ENCODE peak calls at places on chromosomes 6 and 20, in four cellular contexts. T is heart right ventricle, K is testis, G is body of pancreas. S is an unnamed sample. For H3K4me1, the result is how much of the 10 kb centered on the place peaks cover.

GRCh38 chr20:48832423-48832735 is 4.6 kb upstream of the PREX1 start:
- DNase-seq in T (no peak), G (no peak), K (no peak), S (no peak)

GRCh38 chr6:36615018-36615761 is 21.0 kb downstream of the SRSF3 start:
- DNase-seq in T (no peak), K (peak), G (peak), S (no peak)

GRCh38 chr20:22495789-22496188 is 88.6 kb downstream of the FOXA2 start:
- DNase-seq in G (no peak), K (no peak), T (no peak), S (no peak)

GRCh38 chr6:116073765-116074450 is 13.2 kb upstream of the FRK start:
- DNase-seq in K (no peak), T (no peak), G (no peak), S (no peak)

GRCh38 chr6:97059473-97059872 is 134.9 kb downstream of the KLHL32 start:
- DNase-seq in T (no peak), K (no peak), G (no peak), S (no peak)

GRCh38 chr6:158655569-158656450 is 6.0 kb downstream of the SYTL3 start:
- DNase-seq in K (no peak), G (no peak), T (no peak), S (no peak)

GRCh38 chr6:20197251-20197650 is 15.0 kb downstream of the MBOAT1 start:
- DNase-seq in K (no peak), T (no peak), G (no peak), S (no peak)

GRCh38 chr20:5316188-5317158 is at the start of gene PROKR2:
- DNase-seq in G (no peak), T (no peak), K (peak), S (no peak)

GRCh38 chr6:114007451-114007953 is 36.6 kb upstream of the HDAC2 start:
- DNase-seq in K (no peak), G (no peak), T (no peak), S (no peak)

GRCh38 chr6:150751296-150751695 is 114.2 kb upstream of the MTHFD1L start:
- DNase-seq in G (no peak), K (no peak), T (no peak), S (no peak)

GRCh38 chr20:50048420-50049166 is 64.4 kb downstream of the UBE2V1 start:
- DNase-seq in G (no peak), K (peak), T (no peak), S (no peak)

GRCh38 chr6:74607934-74608333 is 597.9 kb downstream of the COL12A1 start:
- DNase-seq in K (no peak), G (no peak), T (no peak), S (no peak)

DNA sequence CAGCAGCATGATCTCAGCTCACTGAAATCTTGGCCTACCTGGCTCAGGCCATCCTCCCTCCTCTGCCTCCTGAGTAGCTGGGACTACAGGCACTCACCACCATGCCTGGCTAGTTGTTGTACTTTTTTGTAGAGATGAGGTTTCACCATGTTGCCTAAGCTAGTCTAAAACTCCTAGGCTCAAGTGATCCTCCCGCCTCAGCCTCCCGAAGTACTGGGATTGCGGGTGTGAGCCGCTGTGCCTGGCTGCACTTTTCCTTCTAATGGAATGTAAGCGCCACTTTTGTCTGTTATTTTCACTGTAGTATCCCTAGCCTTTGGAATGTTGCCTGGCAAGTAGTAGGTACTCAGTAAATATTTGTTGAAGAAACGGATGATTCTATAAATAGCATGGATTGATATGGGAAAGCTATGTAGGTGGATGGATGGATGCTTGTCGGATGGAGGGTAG is 10.4 kb upstream of the TRIB3 start:
- DNase-seq in K (no peak), T (no peak), G (no peak), S (peak)
- H3K4me1 ChIP-seq in K (under half), T (under half), G (half or more), S (under half)

DNA sequence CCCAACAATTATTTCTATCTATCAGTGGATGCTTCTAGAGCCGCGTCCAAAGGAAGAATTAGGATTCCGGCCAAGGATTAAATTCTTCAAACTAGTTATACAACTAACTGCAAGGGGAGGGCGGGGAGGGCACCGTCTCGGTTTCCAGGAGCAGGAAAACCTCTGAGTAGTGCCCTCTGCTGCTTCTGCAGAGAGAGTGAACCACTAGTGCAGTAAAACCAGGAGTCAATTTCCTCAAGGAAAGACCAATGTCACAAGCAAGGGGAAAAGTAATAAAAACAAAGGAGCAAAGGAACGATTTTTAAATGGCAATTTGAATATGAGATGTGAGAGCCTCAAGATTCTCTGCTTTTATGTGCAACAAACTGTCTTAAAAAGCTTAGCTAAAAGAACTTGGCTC is 16.5 kb upstream of the UBE2J1 start:
- DNase-seq in G (peak), T (peak), K (peak), S (peak)
- TF ChIP-seq CTCF in G (peak), T (peak), K (no peak), S (no peak)

GRCh38 chr6:35216832-35217811 is 3.4 kb downstream of the SCUBE3 start:
- DNase-seq in G (no peak), T (no peak), K (no peak), S (no peak)

GRCh38 chr6:35218456-35218855 is 4.7 kb downstream of the SCUBE3 start:
- DNase-seq in G (no peak), T (no peak), K (no peak), S (no peak)

GRCh38 chr6:35219683-35220326 is 6.0 kb downstream of the SCUBE3 start:
- DNase-seq in K (no peak), T (no peak), G (no peak), S (no peak)

GRCh38 chr6:35218021-35218420 is 4.3 kb downstream of the SCUBE3 start:
- DNase-seq in K (no peak), G (no peak), T (no peak), S (no peak)

GRCh38 chr6:35220711-35221110 is 7.0 kb downstream of the SCUBE3 start:
- DNase-seq in T (peak), K (no peak), G (no peak), S (no peak)
- H3K4me1 ChIP-seq in T (under half), K (under half), G (under half), S (under half)

GRCh38 chr6:160730911-160731310 is 28.9 kb downstream of the PLG start:
- DNase-seq in K (no peak), G (peak), T (no peak), S (no peak)
- TF ChIP-seq CTCF in K (no peak), G (no peak), T (no peak), S (no peak)

DNA sequence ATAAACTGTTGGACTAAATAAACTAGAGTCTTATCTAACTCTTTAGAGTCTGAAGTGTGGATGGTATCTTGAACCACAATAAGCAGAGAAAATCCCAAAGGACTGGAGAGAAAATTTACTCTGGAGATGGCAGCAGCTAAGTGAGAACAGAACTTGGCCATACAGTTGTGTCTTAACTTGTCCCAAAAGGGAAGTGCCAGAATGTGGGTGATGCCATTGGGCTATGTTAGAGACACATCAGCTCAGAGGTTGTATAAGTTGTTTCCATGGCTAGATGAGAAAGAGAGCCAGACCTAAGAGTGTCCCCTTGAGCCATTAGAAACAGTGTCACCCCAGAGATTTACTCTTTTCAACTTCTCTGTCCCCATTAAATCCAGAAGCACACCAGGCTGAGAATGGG is 36.2 kb downstream of the FOXO3 start:
- DNase-seq in K (no peak), G (no peak), T (no peak), S (no peak)
- H3K4me1 ChIP-seq in K (under half), G (half or more), T (half or more), S (half or more)

S was measured in stomach.